ENCODE peak calls at places on chromosome 14, in four cellular contexts. U, H, Q and I are unnamed samples.

GRCh38 chr14:65075628-65076325 is 26.5 kb downstream of the MAX start:
- DNase-seq in Q (no peak), H (no peak), U (no peak), I (no peak)

GRCh38 chr14:80933282-80933681 is 8.3 kb downstream of the CEP128 start:
- DNase-seq in H (no peak), Q (no peak), U (no peak), I (no peak)

GRCh38 chr14:53367631-53368030 is 214.5 kb upstream of the DDHD1 start:
- DNase-seq in U (no peak), H (no peak), Q (no peak), I (no peak)

GRCh38 chr14:99389171-99389826 is 91.4 kb downstream of the SETD3 start:
- DNase-seq in U (peak), Q (no peak), H (no peak), I (no peak)

GRCh38 chr14:96130391-96130790 is 74.2 kb upstream of the BDKRB2 start:
- DNase-seq in Q (no peak), H (no peak), U (no peak), I (no peak)

GRCh38 chr14:67373347-67373746 is 13.2 kb downstream of the EIF2S1 start:
- DNase-seq in H (no peak), U (no peak), Q (no peak), I (no peak)

GRCh38 chr14:75426332-75427125 is 1.3 kb upstream of the JDP2 start:
- DNase-seq in H (no peak), U (peak), Q (no peak), I (no peak)

GRCh38 chr14:99348816-99349609 is 77.0 kb upstream of the BCL11B start:
- DNase-seq in U (no peak), H (no peak), Q (no peak), I (peak)

GRCh38 chr14:35286707-35287106 is 5.5 kb upstream of the PSMA6 start:
- DNase-seq in Q (no peak), H (no peak), U (no peak), I (no peak)

GRCh38 chr14:30499358-30499757 is 59.6 kb upstream of the G2E3 start:
- DNase-seq in H (no peak), Q (no peak), U (no peak), I (no peak)

GRCh38 chr14:23557946-23558345 is 1.9 kb downstream of the THTPA start:
- DNase-seq in Q (no peak), H (no peak), U (no peak), I (no peak)

GRCh38 chr14:23561259-23561658 is 5.2 kb downstream of the THTPA start:
- DNase-seq in Q (no peak), U (no peak), H (no peak), I (peak)

GRCh38 chr14:23559010-23559920 is 3.2 kb downstream of the THTPA start:
- DNase-seq in U (no peak), H (peak), Q (no peak), I (no peak)

GRCh38 chr14:23558363-23559009 is 2.4 kb downstream of the THTPA start:
- DNase-seq in Q (no peak), U (no peak), H (no peak), I (no peak)

DNA sequence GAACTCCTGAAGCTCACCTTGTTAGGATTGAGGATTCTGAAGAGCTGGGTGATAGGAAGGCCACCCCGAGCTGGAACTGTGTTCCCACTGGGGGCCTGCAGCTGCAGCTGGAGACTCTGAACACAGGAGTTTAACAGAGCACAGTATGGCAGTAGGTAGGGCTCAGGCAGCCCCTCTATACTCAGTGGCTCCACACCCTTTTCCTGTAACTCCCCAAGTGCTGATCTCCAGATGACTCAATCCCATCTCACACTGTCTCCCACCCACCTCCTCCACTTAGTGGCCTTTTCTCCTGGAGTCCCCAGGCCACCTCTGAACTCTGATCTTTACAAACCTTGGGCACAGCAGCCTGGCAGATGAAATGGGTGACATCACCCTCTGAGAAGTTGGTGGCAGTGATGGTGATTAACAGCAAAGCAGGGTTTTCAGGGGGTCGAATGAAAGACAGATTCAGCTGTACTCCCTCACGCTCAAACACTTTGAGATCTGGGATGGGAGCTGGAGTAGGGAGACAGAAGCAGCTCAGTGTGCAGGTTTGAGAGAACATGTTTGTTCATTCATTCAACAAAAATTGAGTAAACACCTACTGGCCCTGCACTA is 4.0 kb downstream of the THTPA start:
- DNase-seq in Q (no peak), U (no peak), H (no peak), I (no peak)
- TF ChIP-seq POLR2A in Q (no peak), U (no peak), H (no peak), I (no peak)

GRCh38 chr14:69779088-69779487 is 12.1 kb downstream of the SRSF5 start:
- DNase-seq in Q (no peak), U (no peak), H (peak), I (no peak)
- TF ChIP-seq POLR2A in Q (no peak), U (peak), H (no peak), I (no peak)

GRCh38 chr14:90383731-90384542 is 12.9 kb upstream of the CALM1 start:
- DNase-seq in Q (peak), U (peak), H (peak), I (peak)

GRCh38 chr14:90383126-90383730 is 13.6 kb upstream of the CALM1 start:
- DNase-seq in U (peak), H (peak), Q (peak), I (peak)

GRCh38 chr14:90382491-90383125 is 14.2 kb upstream of the CALM1 start:
- DNase-seq in Q (peak), U (peak), H (peak), I (peak)

GRCh38 chr14:90381011-90381790 is 15.6 kb upstream of the CALM1 start:
- DNase-seq in Q (no peak), H (peak), U (no peak), I (peak)

DNA sequence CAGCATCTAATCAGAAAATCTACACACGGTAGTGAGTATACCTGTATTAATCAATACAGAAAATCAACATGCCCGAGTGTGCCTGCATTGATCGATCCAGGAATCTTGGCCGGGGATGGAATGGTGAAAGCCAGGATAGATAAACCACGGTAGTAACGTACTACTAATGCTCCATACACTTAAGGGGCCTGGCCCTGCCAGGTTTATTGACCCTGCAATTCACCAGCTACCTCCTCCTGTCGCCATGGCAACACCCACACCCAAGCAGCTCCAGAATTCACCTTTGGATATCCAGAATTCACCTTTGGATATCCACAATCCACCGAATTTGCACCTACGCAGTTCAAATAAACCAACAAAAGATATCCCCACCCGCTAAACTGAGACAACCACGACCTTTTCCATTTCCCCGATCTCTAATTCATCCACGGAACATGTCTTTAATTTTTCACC is 14.8 kb upstream of the CALM1 start:
- DNase-seq in H (peak), Q (peak), U (no peak), I (peak)
- TF ChIP-seq POLR2A in H (no peak), Q (no peak), U (no peak), I (no peak)

GRCh38 chr14:102942069-102942468 is 19.6 kb downstream of the AMN start:
- DNase-seq in H (no peak), U (no peak), Q (no peak), I (no peak)
- TF ChIP-seq POLR2A in H (no peak), U (no peak), Q (no peak), I (no peak)

DNA sequence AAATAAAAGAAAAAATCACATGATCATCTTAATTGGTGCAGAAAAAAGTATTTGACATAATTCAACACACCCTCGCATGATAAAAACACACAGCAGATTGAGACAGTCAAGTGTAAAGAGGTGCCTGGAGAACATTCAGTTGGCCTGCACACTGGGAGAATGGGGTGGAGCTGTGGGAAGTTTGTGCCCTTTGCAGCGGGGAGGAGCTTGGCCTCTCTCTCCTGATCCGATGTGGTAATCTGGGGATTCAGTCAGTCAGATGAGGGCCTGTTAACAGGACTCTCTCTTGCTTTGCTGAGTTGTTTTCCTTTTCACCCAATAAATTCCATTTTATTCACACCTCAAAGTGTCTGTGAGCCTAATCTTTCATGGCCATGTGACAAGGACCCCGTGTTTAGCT is 5.9 kb downstream of the SERPINA6 start:
- DNase-seq in Q (no peak), U (no peak), H (no peak), I (no peak)
- TF ChIP-seq POLR2A in Q (no peak), U (no peak), H (no peak), I (no peak)

GRCh38 chr14:105095236-105095805 is 30.1 kb upstream of the GPR132 start:
- DNase-seq in Q (peak), H (no peak), U (no peak), I (peak)

GRCh38 chr14:105092912-105093425 is 27.7 kb upstream of the GPR132 start:
- DNase-seq in Q (peak), U (peak), H (no peak), I (peak)

GRCh38 chr14:105092124-105092911 is 27.1 kb upstream of the GPR132 start:
- DNase-seq in H (no peak), U (no peak), Q (peak), I (peak)

GRCh38 chr14:105094193-105094907 is 29.1 kb upstream of the GPR132 start:
- DNase-seq in Q (peak), H (no peak), U (no peak), I (no peak)

GRCh38 chr14:105093426-105094192 is 28.4 kb upstream of the GPR132 start:
- DNase-seq in U (peak), H (no peak), Q (peak), I (peak)
- TF ChIP-seq POLR2A in U (no peak), H (no peak), Q (no peak), I (no peak)

GRCh38 chr14:52071675-52072074 is 2.8 kb upstream of the NID2 start:
- DNase-seq in U (no peak), Q (no peak), H (no peak), I (no peak)

GRCh38 chr14:52072266-52072780 is 3.5 kb upstream of the NID2 start:
- DNase-seq in H (no peak), Q (no peak), U (no peak), I (no peak)

GRCh38 chr14:52067873-52068740 is 752 bp downstream of the NID2 start:
- DNase-seq in H (no peak), Q (peak), U (peak), I (peak)

GRCh38 chr14:52069617-52070431 is 965 bp upstream of the NID2 start:
- DNase-seq in Q (no peak), H (no peak), U (no peak), I (peak)

DNA sequence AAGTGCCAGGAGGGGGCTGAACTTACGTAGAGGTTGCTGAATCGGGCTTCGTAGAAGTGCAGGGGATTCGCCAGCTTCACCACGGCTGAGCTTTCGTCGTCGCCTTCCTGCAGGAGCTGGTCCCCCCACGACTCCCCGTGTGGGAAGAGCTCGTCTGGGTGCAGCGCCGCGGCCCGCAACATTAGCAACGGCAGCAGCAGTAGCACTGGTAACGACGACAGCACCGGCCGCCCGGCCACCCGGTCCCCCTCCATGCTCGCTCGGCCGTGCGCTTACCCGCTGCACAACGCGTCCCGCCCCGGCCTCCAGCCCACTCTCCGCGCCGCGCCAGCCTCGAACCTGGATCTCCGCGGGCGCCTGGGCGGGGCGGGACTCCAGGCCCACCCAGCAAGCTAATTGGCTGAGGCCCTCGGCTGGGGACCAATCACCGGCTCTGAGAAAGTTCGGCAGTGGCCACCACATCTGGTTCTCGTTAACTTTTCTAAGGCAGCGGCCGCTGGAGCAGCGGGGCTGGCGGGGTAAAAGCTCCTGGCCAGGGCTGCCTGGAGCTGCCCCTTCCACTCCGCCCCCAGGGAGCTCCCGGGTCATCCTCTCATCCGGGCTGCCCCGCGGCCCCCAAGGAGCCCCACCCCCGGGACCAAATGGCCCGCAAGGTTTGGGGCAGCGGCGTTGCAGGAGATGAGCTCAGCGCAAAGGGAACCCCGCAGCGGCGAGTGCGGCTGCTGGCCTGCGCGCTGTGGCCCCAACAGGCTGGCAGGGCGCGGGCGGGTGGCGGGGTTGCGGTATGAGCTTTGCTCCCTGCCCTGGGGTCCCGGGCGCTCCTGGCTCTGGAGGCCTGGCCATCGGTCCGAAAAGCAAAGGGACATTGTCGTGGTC is at the start of gene NID2:
- DNase-seq in H (peak), U (peak), Q (peak), I (peak)
- TF ChIP-seq POLR2A in H (peak), U (no peak), Q (peak), I (peak)

GRCh38 chr14:22929104-22929847 is at the start of gene PRMT5:
- DNase-seq in Q (peak), H (peak), U (peak), I (peak)
- TF ChIP-seq POLR2A in Q (peak), H (peak), U (peak), I (peak)

GRCh38 chr14:93764211-93764659 is 24.1 kb downstream of the PRIMA1 start:
- DNase-seq in U (no peak), Q (peak), H (peak), I (peak)

GRCh38 chr14:93765032-93765626 is 23.2 kb downstream of the PRIMA1 start:
- DNase-seq in U (no peak), H (no peak), Q (no peak), I (no peak)

GRCh38 chr14:93765970-93766369 is 22.3 kb downstream of the PRIMA1 start:
- DNase-seq in H (no peak), U (no peak), Q (no peak), I (no peak)
- TF ChIP-seq POLR2A in H (no peak), U (no peak), Q (no peak), I (no peak)